ENCODE peak calls at places on chromosomes 6 and 20, in six cellular contexts. N is ascending aorta, Z is heart right ventricle, R is PC-3, B is spleen, D is cardiac muscle cell. C is an unnamed sample.

GRCh38 chr6:1715336-1715735 is 105.6 kb downstream of the FOXC1 start:
- DNase-seq in R (no peak), Z (no peak), N (no peak), D (no peak), B (no peak), C (no peak)

GRCh38 chr6:151497935-151498726 is 4.3 kb downstream of the CCDC170 start:
- DNase-seq in N (no peak), D (peak; percentile 57), B (no peak), Z (no peak), R (no peak), C (no peak)

GRCh38 chr6:150395388-150396009 is 26.7 kb downstream of the IYD start:
- DNase-seq in R (peak; percentile 67), B (no peak), D (peak; percentile 68), N (no peak), Z (peak; percentile 47), C (no peak)

GRCh38 chr6:158752613-158753012 is 66.6 kb downstream of the EZR start:
- DNase-seq in N (no peak), Z (peak; percentile 60), D (peak; percentile 31), B (no peak), R (no peak), C (no peak)

GRCh38 chr6:39387785-39388184 is 65.3 kb upstream of the KCNK16 start:
- DNase-seq in Z (no peak), N (no peak), R (no peak), B (no peak), D (no peak), C (no peak)

GRCh38 chr6:36599791-36600209 is 5.6 kb downstream of the SRSF3 start:
- DNase-seq in B (peak; percentile 78), R (no peak), N (no peak), D (peak; percentile 65), Z (no peak), C (peak; percentile 40)

GRCh38 chr6:121651420-121651819 is 216.0 kb downstream of the GJA1 start:
- DNase-seq in Z (peak; percentile 16), R (no peak), D (peak; percentile 21), B (no peak), N (no peak), C (no peak)

GRCh38 chr20:45919951-45920794 is 8.2 kb upstream of the PLTP start:
- DNase-seq in Z (peak; percentile 60), N (no peak), B (no peak), D (peak; percentile 94), R (no peak), C (no peak)

GRCh38 chr6:71510057-71510713 is 221.6 kb downstream of the OGFRL1 start:
- DNase-seq in N (no peak), D (peak; percentile 80), B (peak; percentile 68), Z (peak; percentile 56), R (peak; percentile 60), C (no peak)

GRCh38 chr20:58603656-58604184 is 47.4 kb upstream of the STX16 start:
- DNase-seq in B (peak; percentile 4), R (no peak), D (no peak), N (no peak), Z (no peak), C (no peak)

GRCh38 chr20:44203161-44203560 is 7.4 kb downstream of the OSER1 start:
- DNase-seq in R (no peak), Z (peak; percentile 29), N (no peak), D (no peak), B (no peak), C (no peak)

GRCh38 chr20:44204156-44204831 is 6.3 kb downstream of the OSER1 start:
- DNase-seq in R (peak; percentile 99), B (no peak), D (peak; percentile 91), N (no peak), Z (no peak), C (no peak)

GRCh38 chr20:44207066-44207723 is 3.4 kb downstream of the OSER1 start:
- DNase-seq in Z (no peak), R (no peak), B (no peak), N (no peak), D (no peak), C (no peak)

GRCh38 chr20:44206132-44206531 is 4.4 kb downstream of the OSER1 start:
- DNase-seq in B (no peak), R (no peak), N (no peak), D (no peak), Z (no peak), C (no peak)

DNA sequence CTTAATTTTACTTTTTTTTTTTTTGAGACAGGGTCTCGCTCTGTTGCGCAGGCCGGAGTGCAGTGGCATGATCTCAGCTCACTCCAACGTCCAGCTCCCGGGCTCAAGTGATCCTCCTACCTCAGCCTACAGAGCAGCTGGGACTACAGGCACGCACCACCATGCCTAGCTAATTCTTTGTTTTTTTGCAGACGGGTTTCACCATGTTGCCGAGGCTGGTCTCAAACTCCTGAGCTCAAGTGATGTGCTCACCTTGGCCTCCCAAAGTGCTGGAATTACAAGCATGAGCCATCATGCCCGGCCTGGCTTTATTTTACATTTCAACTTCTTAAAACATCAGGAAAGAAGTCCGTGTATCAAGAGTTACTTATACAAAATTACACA is 5.7 kb downstream of the OSER1 start:
- DNase-seq in Z (no peak), N (no peak), R (no peak), B (no peak), D (no peak), C (no peak)
- H3K27ac ChIP-seq in Z (peak overlapping the region; percentile 21), N (peak overlapping the region; percentile 66), R (peak overlapping the region; percentile 91), B (no peak overlapping the region), D (peak overlapping the region; percentile 7), C (peak overlapping the region; percentile 86)

GRCh38 chr6:100470721-100471120 is 6.0 kb upstream of the SIM1 start:
- DNase-seq in B (no peak), R (peak; percentile 8), Z (no peak), N (no peak), D (no peak), C (no peak)
- H3K27me3 ChIP-seq in B (peaks cover 71% of the 10 kb centered on the region), R (no peaks in the 10 kb centered on the region), Z (peaks cover 83% of the 10 kb centered on the region), N (peaks cover 23% of the 10 kb centered on the region), D (peaks cover 98% of the 10 kb centered on the region), C (peaks cover 75% of the 10 kb centered on the region)

GRCh38 chr6:25787469-25787868 is 32.9 kb downstream of the SLC17A4 start:
- DNase-seq in B (no peak), R (no peak), D (no peak), Z (no peak), N (no peak), C (no peak)
- H3K27ac ChIP-seq in B (no peak overlapping the region), R (no peak overlapping the region), D (no peak overlapping the region), Z (no peak overlapping the region), N (no peak overlapping the region), C (no peak overlapping the region)

GRCh38 chr6:84770521-84770920 is 6.1 kb upstream of the TBX18 start:
- DNase-seq in B (no peak), N (no peak), Z (no peak), D (no peak), R (no peak), C (no peak)

GRCh38 chr6:84767591-84768201 is 3.3 kb upstream of the TBX18 start:
- DNase-seq in N (no peak), D (no peak), B (no peak), R (no peak), Z (no peak), C (no peak)

GRCh38 chr6:84769247-84769646 is 4.8 kb upstream of the TBX18 start:
- DNase-seq in Z (no peak), R (no peak), N (no peak), D (peak; percentile 72), B (no peak), C (no peak)

GRCh38 chr6:84766796-84767590 is 2.6 kb upstream of the TBX18 start:
- DNase-seq in D (no peak), R (no peak), N (no peak), B (peak; percentile 63), Z (no peak), C (no peak)

GRCh38 chr6:84768442-84769174 is 4.2 kb upstream of the TBX18 start:
- DNase-seq in N (no peak), B (no peak), R (no peak), D (peak; percentile 78), Z (no peak), C (no peak)
- H3K27me3 ChIP-seq in N (no peaks in the 10 kb centered on the region), B (peaks cover 99% of the 10 kb centered on the region), R (peaks cover 83% of the 10 kb centered on the region), D (peaks cover 100% of the 10 kb centered on the region), Z (peaks cover 98% of the 10 kb centered on the region), C (no peaks in the 10 kb centered on the region)

DNA sequence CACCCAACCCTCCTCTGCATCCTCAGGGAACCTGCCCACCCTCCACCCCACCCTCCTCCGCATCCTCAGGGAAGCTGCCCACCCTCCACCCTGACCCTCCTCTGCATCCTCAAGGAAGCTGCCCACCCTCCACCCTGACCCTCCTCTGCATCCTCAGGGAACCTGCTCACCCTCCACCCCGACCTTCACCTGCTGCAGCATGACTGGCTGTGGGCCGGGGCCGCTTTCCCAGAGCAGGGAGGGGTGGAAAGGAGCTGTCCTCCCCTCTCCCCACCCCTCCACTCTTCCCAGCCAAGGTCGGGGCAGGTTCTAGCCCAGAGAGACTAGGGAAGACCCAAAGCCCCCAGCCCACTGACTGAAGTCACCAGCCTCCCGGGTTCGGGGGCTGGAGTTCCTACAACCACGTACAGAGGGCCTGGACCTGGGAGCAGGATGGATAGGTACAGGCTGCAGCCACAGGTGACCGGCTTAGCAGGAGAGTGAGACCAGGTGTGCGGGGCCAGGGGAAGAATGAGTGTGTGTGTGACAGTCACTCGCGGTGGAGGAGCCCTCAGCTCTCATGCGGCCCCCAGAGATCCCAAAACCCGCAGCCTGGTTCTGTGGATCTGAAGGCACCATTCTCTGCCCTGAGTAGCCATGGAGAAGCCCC is 11.6 kb downstream of the EEF1A2 start:
- DNase-seq in N (no peak), Z (no peak), R (no peak), B (no peak), D (no peak), C (no peak)
- H3K27ac ChIP-seq in N (no peak overlapping the region), Z (no peak overlapping the region), R (no peak overlapping the region), B (no peak overlapping the region), D (no peak overlapping the region), C (no peak overlapping the region)

GRCh38 chr20:63363013-63363957 is 2.1 kb upstream of the CHRNA4 start:
- DNase-seq in B (peak; percentile 69), N (no peak), D (no peak), R (no peak), Z (no peak), C (no peak)

GRCh38 chr20:63361507-63362425 is 617 bp upstream of the CHRNA4 start:
- DNase-seq in D (no peak), Z (no peak), B (peak; percentile 52), R (no peak), N (no peak), C (no peak)

GRCh38 chr20:63360850-63361497 is at the start of gene CHRNA4:
- DNase-seq in N (no peak), R (no peak), D (no peak), Z (no peak), B (peak; percentile 54), C (no peak)

GRCh38 chr20:63363981-63364536 is 2.9 kb upstream of the CHRNA4 start:
- DNase-seq in N (no peak), R (no peak), B (peak; percentile 62), D (no peak), Z (no peak), C (no peak)

DNA sequence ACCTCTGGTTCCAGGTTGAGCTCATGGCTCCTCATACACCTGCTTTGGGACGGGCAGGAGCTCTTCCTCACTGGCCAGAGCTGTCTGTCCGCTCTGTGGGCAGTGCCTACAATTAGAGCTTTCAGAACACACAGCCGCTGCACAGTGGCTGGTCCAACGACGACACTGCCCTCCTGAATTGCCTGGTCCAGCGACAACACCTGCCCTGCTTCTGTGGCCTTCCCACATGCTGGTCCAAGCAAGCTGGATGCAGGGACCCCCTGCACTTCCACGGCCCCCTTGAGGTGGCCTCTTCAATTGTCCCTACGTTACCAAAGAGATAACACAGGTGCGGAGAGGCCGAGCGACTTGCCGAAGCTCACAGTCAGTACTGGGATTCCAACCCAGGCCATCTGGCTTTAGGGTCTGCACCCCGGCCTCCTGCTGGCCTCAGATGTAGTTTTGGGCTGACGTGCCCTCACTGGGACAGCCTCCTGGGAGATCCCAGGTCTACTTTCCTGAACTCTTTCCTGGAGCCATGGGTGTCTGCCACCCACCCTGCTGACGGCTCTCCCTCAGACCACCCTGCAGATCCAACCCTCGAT is 1.4 kb upstream of the CHRNA4 start:
- DNase-seq in Z (no peak), D (no peak), R (no peak), N (no peak), B (peak; percentile 62), C (no peak)
- H3K27me3 ChIP-seq in Z (peaks cover 60% of the 10 kb centered on the region), D (peaks cover 67% of the 10 kb centered on the region), R (peaks cover 4% of the 10 kb centered on the region), N (peaks cover 14% of the 10 kb centered on the region), B (peaks cover 63% of the 10 kb centered on the region), C (peaks cover 12% of the 10 kb centered on the region)

C was measured in breast epithelium.